ENCODE peak calls at places on chromosome 13, in eight cellular contexts. Q, U, W, I, V, H, E and J are unnamed samples.

GRCh38 chr13:76425930-76426329 is 460.3 kb downstream of the KCTD12 start:
- DNase-seq in Q (no peak), U (no peak), W (no peak), I (no peak), V (no peak), H (no peak), E (no peak), J (no peak)

GRCh38 chr13:58081301-58081820 is 449.8 kb downstream of the PCDH17 start:
- DNase-seq in Q (no peak), U (no peak), W (no peak), I (no peak), V (no peak), H (no peak), E (no peak), J (no peak)

GRCh38 chr13:43755844-43756243 is 30.9 kb downstream of the ENOX1 start:
- DNase-seq in Q (no peak), U (no peak), W (no peak), I (no peak), V (no peak), H (no peak), E (no peak), J (no peak)

GRCh38 chr13:52665325-52665724 is 12.7 kb downstream of the SUGT1 start:
- DNase-seq in Q (no peak), U (no peak), W (peak), I (peak), V (no peak), H (peak), E (no peak), J (no peak)

GRCh38 chr13:112465251-112466131 is 89.3 kb downstream of the SPACA7 start:
- DNase-seq in Q (no peak), U (no peak), W (no peak), I (no peak), V (no peak), H (no peak), E (no peak), J (no peak)

GRCh38 chr13:43339145-43339820 is 315.9 kb downstream of the DNAJC15 start:
- DNase-seq in Q (no peak), U (no peak), W (no peak), I (no peak), V (no peak), H (no peak), E (no peak), J (no peak)

GRCh38 chr13:51156666-51157065 is 45.6 kb upstream of the C13orf42 start:
- DNase-seq in Q (no peak), U (no peak), W (no peak), I (no peak), V (no peak), H (no peak), E (no peak), J (no peak)

GRCh38 chr13:112105884-112106283 is 38.9 kb downstream of the SOX1 start:
- DNase-seq in Q (no peak), U (no peak), W (no peak), I (no peak), V (no peak), H (no peak), E (no peak), J (peak)

GRCh38 chr13:106145997-106146864 is 389.2 kb downstream of the EFNB2 start:
- DNase-seq in Q (no peak), U (no peak), W (no peak), I (no peak), V (no peak), H (no peak), E (no peak), J (no peak)

GRCh38 chr13:112940236-112940635 is 28.8 kb upstream of the MCF2L start:
- DNase-seq in Q (no peak), U (no peak), W (no peak), I (no peak), V (no peak), H (no peak), E (no peak), J (no peak)

GRCh38 chr13:109145631-109146030 is 516.2 kb downstream of the MYO16 start:
- DNase-seq in Q (peak), U (no peak), W (peak), I (peak), V (no peak), H (peak), E (no peak), J (no peak)

GRCh38 chr13:58963321-58963720 is 1200.4 kb downstream of the DIAPH3 start:
- DNase-seq in Q (no peak), U (no peak), W (no peak), I (peak), V (no peak), H (no peak), E (no peak), J (no peak)

GRCh38 chr13:97855570-97855970 is 97.9 kb upstream of the IPO5 start:
- DNase-seq in Q (peak), U (no peak), W (peak), I (peak), V (no peak), H (peak), E (peak), J (peak)

GRCh38 chr13:76798037-76798436 is 88.2 kb downstream of the KCTD12 start:
- DNase-seq in Q (no peak), U (no peak), W (no peak), I (no peak), V (no peak), H (no peak), E (no peak), J (no peak)

GRCh38 chr13:99542788-99543406 is 41.6 kb downstream of the TM9SF2 start:
- DNase-seq in Q (peak), U (no peak), W (no peak), I (no peak), V (no peak), H (no peak), E (no peak), J (no peak)

GRCh38 chr13:43072394-43072793 is 49.0 kb downstream of the DNAJC15 start:
- DNase-seq in Q (no peak), U (peak), W (no peak), I (no peak), V (no peak), H (no peak), E (no peak), J (no peak)

GRCh38 chr13:76837811-76838210 is 48.4 kb downstream of the KCTD12 start:
- DNase-seq in Q (no peak), U (no peak), W (no peak), I (peak), V (no peak), H (no peak), E (no peak), J (no peak)

GRCh38 chr13:97372929-97373328 is 61.0 kb upstream of the RAP2A start:
- DNase-seq in Q (no peak), U (no peak), W (no peak), I (no peak), V (no peak), H (no peak), E (no peak), J (no peak)

GRCh38 chr13:23467048-23467931 is 33.8 kb upstream of the SACS start:
- DNase-seq in Q (no peak), U (peak), W (peak), I (no peak), V (no peak), H (no peak), E (no peak), J (no peak)

GRCh38 chr13:52798770-52799430 is 49.5 kb downstream of the PCDH8 start:
- DNase-seq in Q (no peak), U (no peak), W (no peak), I (no peak), V (no peak), H (no peak), E (no peak), J (no peak)

GRCh38 chr13:61470801-61471200 is 55.2 kb upstream of the PCDH20 start:
- DNase-seq in Q (no peak), U (no peak), W (no peak), I (no peak), V (no peak), H (no peak), E (no peak), J (no peak)

GRCh38 chr13:113655358-113656014 is 2.5 kb downstream of the ATP4B start:
- DNase-seq in Q (peak), U (peak), W (no peak), I (no peak), V (no peak), H (no peak), E (no peak), J (no peak)

GRCh38 chr13:36639610-36640009 is 34.2 kb upstream of the SERTM1 start:
- DNase-seq in Q (no peak), U (no peak), W (no peak), I (no peak), V (no peak), H (no peak), E (no peak), J (no peak)

GRCh38 chr13:110214637-110215036 is 92.3 kb downstream of the COL4A1 start:
- DNase-seq in Q (no peak), U (no peak), W (no peak), I (no peak), V (no peak), H (no peak), E (no peak), J (no peak)

GRCh38 chr13:46575843-46576242 is 22.9 kb downstream of the LRCH1 start:
- DNase-seq in Q (no peak), U (no peak), W (peak), I (no peak), V (no peak), H (no peak), E (no peak), J (no peak)

GRCh38 chr13:97191143-97191542 is 31.0 kb upstream of the MBNL2 start:
- DNase-seq in Q (no peak), U (no peak), W (no peak), I (no peak), V (no peak), H (no peak), E (no peak), J (no peak)

GRCh38 chr13:95239293-95239692 is 62.0 kb downstream of the ABCC4 start:
- DNase-seq in Q (no peak), U (no peak), W (no peak), I (no peak), V (no peak), H (no peak), E (no peak), J (no peak)

GRCh38 chr13:94415484-94415883 is 64.0 kb downstream of the DCT start:
- DNase-seq in Q (no peak), U (no peak), W (no peak), I (no peak), V (no peak), H (no peak), E (no peak), J (no peak)

GRCh38 chr13:66446413-66446812 is 783.7 kb downstream of the PCDH9 start:
- DNase-seq in Q (no peak), U (no peak), W (no peak), I (no peak), V (no peak), H (no peak), E (no peak), J (no peak)